ENCODE peak calls at places on chromosomes 2 and 18, in seven cellular contexts. X is pancreas, U is GM20000, K is tibial artery, C is AG09309, E is GM12865, T is neural crest cell. M is an unnamed sample.

GRCh38 chr2:108621087-108621559 is 86.9 kb downstream of the LIMS1 start:
- DNase-seq in X (peak; percentile 40), U (peak; percentile 61), K (no peak), C (no peak), E (peak; percentile 88), T (no peak), M (no peak)

GRCh38 chr18:36530676-36531405 is 233.3 kb downstream of the FHOD3 start:
- DNase-seq in X (no peak), U (no peak), K (no peak), C (no peak), E (peak; percentile 39), T (no peak), M (no peak)

GRCh38 chr18:9653390-9653789 is 39.0 kb upstream of the PPP4R1 start:
- DNase-seq in X (peak; percentile 67), U (no peak), K (peak; percentile 71), C (no peak), E (no peak), T (peak; percentile 40), M (no peak)

GRCh38 chr2:230658877-230659652 is 53.6 kb upstream of the CAB39 start:
- DNase-seq in X (no peak), U (peak; percentile 64), K (no peak), C (no peak), E (peak; percentile 89), T (no peak), M (no peak)

GRCh38 chr18:65750421-65751144 is at the start of gene CDH7:
- DNase-seq in X (no peak), U (no peak), K (no peak), C (no peak), E (no peak), T (peak; percentile 49), M (peak; percentile 67)

GRCh38 chr2:150663143-150663542 is 175.7 kb upstream of the RND3 start:
- DNase-seq in X (no peak), U (no peak), K (no peak), C (peak; percentile 94), E (no peak), T (no peak), M (no peak)

GRCh38 chr2:157782057-157782845 is 93.9 kb downstream of the ACVR1 start:
- DNase-seq in X (no peak), U (no peak), K (no peak), C (no peak), E (no peak), T (no peak), M (no peak)

GRCh38 chr2:84297155-84297554 is 161.9 kb downstream of the SUCLG1 start:
- DNase-seq in X (no peak), U (no peak), K (no peak), C (no peak), E (no peak), T (no peak), M (no peak)

GRCh38 chr18:58491113-58491696 is 137.7 kb downstream of the ALPK2 start:
- DNase-seq in X (no peak), U (no peak), K (no peak), C (no peak), E (no peak), T (no peak), M (no peak)

GRCh38 chr2:123514808-123515207 is 510.3 kb upstream of the CNTNAP5 start:
- DNase-seq in X (no peak), U (no peak), K (no peak), C (no peak), E (no peak), T (no peak), M (no peak)

GRCh38 chr2:75180476-75180875 is 18.8 kb downstream of the TACR1 start:
- DNase-seq in X (no peak), U (no peak), K (no peak), C (no peak), E (no peak), T (no peak), M (no peak)

GRCh38 chr2:8509613-8510012 is 172.2 kb upstream of the ID2 start:
- DNase-seq in X (no peak), U (no peak), K (no peak), C (no peak), E (no peak), T (no peak), M (no peak)

GRCh38 chr2:97770450-97770849 is 57.1 kb downstream of the ZAP70 start:
- DNase-seq in X (no peak), U (no peak), K (no peak), C (no peak), E (no peak), T (no peak), M (no peak)

GRCh38 chr2:64770137-64770780 is 116.5 kb upstream of the SERTAD2 start:
- DNase-seq in X (no peak), U (no peak), K (no peak), C (no peak), E (no peak), T (no peak), M (no peak)

GRCh38 chr2:121608367-121608766 is 40.9 kb downstream of the CLASP1 start:
- DNase-seq in X (no peak), U (no peak), K (no peak), C (no peak), E (no peak), T (no peak), M (peak; percentile 55)

GRCh38 chr2:25690058-25690457 is 16.7 kb upstream of the DTNB start:
- DNase-seq in X (no peak), U (no peak), K (no peak), C (no peak), E (no peak), T (no peak), M (no peak)

GRCh38 chr2:25688236-25688635 is 14.9 kb upstream of the DTNB start:
- DNase-seq in X (no peak), U (no peak), K (no peak), C (no peak), E (no peak), T (no peak), M (no peak)

GRCh38 chr2:25697559-25698341 is 24.4 kb upstream of the DTNB start:
- DNase-seq in X (no peak), U (no peak), K (no peak), C (no peak), E (no peak), T (no peak), M (peak; percentile 23)

GRCh38 chr2:25692143-25692542 is 18.8 kb upstream of the DTNB start:
- DNase-seq in X (no peak), U (no peak), K (no peak), C (no peak), E (no peak), T (peak; percentile 18), M (no peak)

DNA sequence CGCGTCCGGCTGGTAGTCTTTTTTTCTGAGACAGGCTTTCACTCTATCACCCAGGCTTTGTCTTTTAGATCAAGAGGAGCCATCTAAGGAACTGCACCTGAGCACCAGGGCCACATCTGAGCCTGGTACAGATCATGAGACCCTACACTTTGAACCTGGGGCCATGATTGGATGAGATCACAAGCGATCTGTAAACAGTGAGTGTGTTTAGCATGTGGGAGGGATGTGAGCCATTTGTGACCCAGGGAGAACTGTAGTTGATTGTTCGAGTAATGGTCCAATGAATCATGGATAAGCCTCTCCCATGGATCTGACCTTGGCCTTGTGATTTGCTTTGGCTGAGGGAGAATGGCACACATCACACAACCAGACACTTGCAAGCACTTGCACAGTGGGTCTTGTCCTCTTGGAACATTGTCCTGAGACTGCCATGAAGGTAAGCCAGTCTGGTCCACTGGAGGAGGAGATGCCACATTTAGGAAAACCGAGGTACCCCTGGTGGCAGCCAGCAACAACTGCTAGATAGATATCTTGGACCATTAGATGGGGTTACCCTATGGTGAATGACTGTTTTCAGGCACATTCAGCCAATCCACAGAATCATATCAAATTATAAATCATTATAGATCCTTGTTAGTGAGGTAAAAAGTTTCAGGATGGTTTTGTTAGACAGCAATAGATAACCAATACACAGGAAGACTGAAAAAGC is 19.5 kb upstream of the DTNB start:
- DNase-seq in X (no peak), U (no peak), K (no peak), C (no peak), E (no peak), T (no peak), M (no peak)
- TF ChIP-seq CTCF in X (no peak), U (no peak), K (no peak), C (no peak), E (no peak), T (no peak), M (no peak)

DNA sequence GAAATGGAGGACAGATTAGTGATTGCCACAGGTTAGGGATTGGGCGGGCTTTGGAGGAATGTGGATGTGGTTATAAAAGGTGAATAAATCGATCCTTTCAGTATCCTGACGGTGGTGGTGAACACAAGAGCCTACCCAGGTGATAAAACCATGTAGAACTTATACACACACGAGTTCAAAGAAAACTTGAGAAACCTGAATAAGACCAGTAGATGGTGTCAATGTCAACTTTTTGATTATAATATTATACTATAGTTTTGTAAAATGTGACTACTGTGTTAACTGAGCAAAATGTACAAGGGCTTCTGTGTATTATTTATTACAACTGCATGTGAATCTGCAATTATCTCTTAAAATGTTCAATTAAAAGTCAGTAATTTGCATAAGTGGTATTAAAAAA is 136.3 kb downstream of the ERBB4 start:
- DNase-seq in X (no peak), U (no peak), K (no peak), C (no peak), E (no peak), T (no peak), M (no peak)
- TF ChIP-seq CTCF in X (no peak), U (no peak), K (no peak), C (no peak), E (no peak), T (no peak), M (no peak)

GRCh38 chr2:23211987-23212583 is 172.9 kb upstream of the KLHL29 start:
- DNase-seq in X (peak; percentile 7), U (no peak), K (no peak), C (no peak), E (no peak), T (no peak), M (no peak)

GRCh38 chr2:23215016-23215415 is 170.0 kb upstream of the KLHL29 start:
- DNase-seq in X (no peak), U (no peak), K (no peak), C (no peak), E (no peak), T (no peak), M (no peak)

GRCh38 chr2:23209059-23209458 is 175.9 kb upstream of the KLHL29 start:
- DNase-seq in X (no peak), U (no peak), K (no peak), C (no peak), E (no peak), T (no peak), M (no peak)

GRCh38 chr2:23208339-23208738 is 176.6 kb upstream of the KLHL29 start:
- DNase-seq in X (no peak), U (no peak), K (no peak), C (no peak), E (no peak), T (no peak), M (no peak)

DNA sequence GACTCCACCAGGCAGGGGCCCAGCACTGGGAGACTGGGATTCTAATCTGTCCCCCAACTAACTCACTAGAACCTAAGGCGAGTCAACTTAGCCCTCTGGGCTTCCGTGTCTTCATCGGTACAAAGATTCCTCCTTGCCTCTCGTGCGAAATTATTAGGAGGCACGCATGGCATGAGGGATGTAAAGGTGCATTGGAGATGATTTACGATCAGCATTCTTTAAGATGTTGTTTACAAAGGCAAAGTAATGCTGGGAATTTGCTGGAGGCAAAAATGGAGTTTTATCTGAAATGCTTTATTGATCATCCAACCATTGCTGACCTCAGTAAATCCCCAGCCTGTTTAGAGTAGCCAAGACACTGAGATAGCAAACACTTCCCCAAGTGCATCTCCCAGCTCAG is 171.8 kb upstream of the KLHL29 start:
- DNase-seq in X (no peak), U (no peak), K (no peak), C (no peak), E (no peak), T (no peak), M (no peak)
- TF ChIP-seq CTCF in X (no peak), U (no peak), K (no peak), C (no peak), E (no peak), T (no peak), M (no peak)

GRCh38 chr2:175187378-175187777 is 5.9 kb upstream of the ATP5MC3 start:
- DNase-seq in X (no peak), U (peak; percentile 26), K (no peak), C (no peak), E (peak; percentile 51), T (no peak), M (no peak)
- TF ChIP-seq CTCF in X (no peak), U (peak; percentile 9), K (no peak), C (peak; percentile 44), E (peak; percentile 49), T (no peak), M (no peak)